ENCODE peak calls at places on chromosomes 13 and 19, in nine cellular contexts. J is HAP-1; H is cardiac muscle cell; R is ecto neural progenitor cell; S is omental fat pad; M is stimulated activated CD4-positive, alpha-beta T cell treated with anti-CD3 and anti-CD28 coated beads, Interleukin-1b, Interleukin-23, amount 100 ng/mL, for 24 hours; E is effector memory CD4-positive, alpha-beta T cell; W is mesendoderm; B is stomach. Y is an unnamed sample.

GRCh38 chr13:43079392-43079931 is 56.1 kb downstream of the DNAJC15 start:
- DNase-seq in H (no peak), W (no peak), B (no peak), E (no peak), M (no peak), S (no peak), J (no peak), R (no peak), Y (no peak)

GRCh38 chr19:49929121-49929610 is at the start of the genes ATF5 and NUP62:
- DNase-seq in W (peak), R (peak), E (peak), J (peak), B (peak), H (peak), M (peak), S (peak), Y (peak)

GRCh38 chr19:57934820-57935665 is at the start of gene ZNF418:
- DNase-seq in W (peak), S (no peak), R (peak), E (peak), B (peak), M (peak), H (peak), J (no peak), Y (peak)

GRCh38 chr13:26255717-26256277 is 1.9 kb downstream of the CDK8 start:
- DNase-seq in B (no peak), W (no peak), H (peak), R (no peak), E (no peak), S (no peak), M (no peak), J (peak), Y (no peak)

GRCh38 chr19:5150331-5150901 is 181.5 kb downstream of the KDM4B start:
- DNase-seq in H (no peak), S (no peak), M (no peak), J (no peak), B (no peak), R (peak), W (no peak), E (no peak), Y (no peak)

GRCh38 chr19:42325896-42326771 is 699 bp downstream of the MEGF8 start:
- DNase-seq in M (no peak), R (no peak), W (peak), J (peak), H (peak), S (no peak), B (peak), E (no peak), Y (peak)

GRCh38 chr19:6204866-6205723 is 69.6 kb downstream of the ACSBG2 start:
- DNase-seq in H (no peak), E (no peak), W (no peak), B (no peak), M (no peak), S (no peak), J (no peak), R (peak), Y (no peak)

GRCh38 chr13:36341718-36342117 is 4.5 kb downstream of the SPART start:
- DNase-seq in H (no peak), B (no peak), M (no peak), R (no peak), W (no peak), E (no peak), S (no peak), J (no peak), Y (no peak)

GRCh38 chr19:7533925-7534480 is 1.5 kb upstream of the PNPLA6 start:
- DNase-seq in B (peak), S (no peak), H (peak), W (peak), M (peak), R (peak), E (peak), J (no peak), Y (peak)

GRCh38 chr19:30132312-30133075 is 190.5 kb downstream of the URI1 start:
- DNase-seq in J (no peak), H (no peak), B (no peak), R (peak), S (no peak), E (no peak), M (no peak), W (peak), Y (no peak)

GRCh38 chr19:688214-688613 is 7.0 kb downstream of the PRSS57 start:
- DNase-seq in E (no peak), W (no peak), H (no peak), S (no peak), M (no peak), J (no peak), R (no peak), B (no peak), Y (no peak)

GRCh38 chr13:98496239-98496668 is 80.7 kb downstream of the STK24 start:
- DNase-seq in J (no peak), B (no peak), W (no peak), H (no peak), M (no peak), S (no peak), E (no peak), R (peak), Y (peak)

GRCh38 chr13:95298971-95299627 is 2.2 kb downstream of the ABCC4 start:
- DNase-seq in H (no peak), S (no peak), J (no peak), B (no peak), R (no peak), E (no peak), M (no peak), W (peak), Y (no peak)

GRCh38 chr19:3520166-3521103 is 14.3 kb downstream of the FZR1 start:
- DNase-seq in E (no peak), J (no peak), H (peak), M (no peak), S (no peak), B (no peak), W (peak), R (no peak), Y (no peak)

GRCh38 chr13:67134322-67135129 is 95.6 kb downstream of the PCDH9 start:
- DNase-seq in S (no peak), J (no peak), B (no peak), H (no peak), M (no peak), E (no peak), R (no peak), W (no peak), Y (no peak)

GRCh38 chr19:17943284-17944221 is 10.7 kb downstream of the CCDC124 start:
- DNase-seq in E (no peak), B (no peak), H (peak), R (peak), J (no peak), M (no peak), W (peak), S (no peak), Y (no peak)

GRCh38 chr13:76939215-76939614 is 9.1 kb upstream of the ACOD1 start:
- DNase-seq in J (no peak), S (no peak), M (no peak), W (no peak), R (no peak), B (no peak), H (no peak), E (no peak), Y (no peak)

GRCh38 chr19:53254451-53255341 is at the start of gene ZNF677:
- DNase-seq in S (peak), M (peak), W (peak), E (peak), H (peak), J (no peak), R (peak), B (peak), Y (peak)

GRCh38 chr13:98632971-98633370 is 56.1 kb upstream of the STK24 start:
- DNase-seq in M (no peak), B (no peak), H (no peak), W (no peak), R (no peak), S (no peak), E (no peak), J (no peak), Y (no peak)

GRCh38 chr19:58476498-58477015 is 405 bp downstream of the ZNF446 start:
- DNase-seq in H (peak), R (no peak), J (no peak), M (no peak), W (peak), E (no peak), B (no peak), S (no peak), Y (no peak)

GRCh38 chr19:35403116-35403760 is 32.4 kb downstream of the GPR42 start:
- DNase-seq in W (peak), S (no peak), R (no peak), M (no peak), E (no peak), J (no peak), H (peak), B (no peak), Y (no peak)

GRCh38 chr13:99196466-99197256 is 4.0 kb upstream of the UBAC2 start:
- DNase-seq in E (no peak), M (no peak), W (no peak), S (no peak), J (no peak), B (no peak), R (no peak), H (no peak), Y (no peak)

Y was measured in right cardiac atrium.